ENCODE peak calls at places on chromosome 4, in eight cellular contexts. B, V, K, R, A, E, Q and O are unnamed samples.

GRCh38 chr4:173489514-173489913 is 40.5 kb downstream of the HAND2 start:
- DNase-seq in B (no peak), V (no peak), K (no peak), R (no peak), A (no peak), E (no peak), Q (no peak), O (no peak)

GRCh38 chr4:125728568-125728967 is 413.8 kb downstream of the FAT4 start:
- DNase-seq in B (no peak), V (no peak), K (peak), R (no peak), A (no peak), E (no peak), Q (no peak), O (no peak)

GRCh38 chr4:101458914-101459313 is 111.6 kb upstream of the PPP3CA start:
- DNase-seq in B (no peak), V (peak), K (no peak), R (no peak), A (no peak), E (no peak), Q (no peak), O (no peak)

GRCh38 chr4:140533951-140534480 is 10.0 kb downstream of the ELMOD2 start:
- DNase-seq in B (no peak), V (no peak), K (no peak), R (no peak), A (no peak), E (no peak), Q (no peak), O (no peak)

GRCh38 chr4:163544407-163545038 is 50.0 kb downstream of the TMA16 start:
- DNase-seq in B (no peak), V (peak), K (peak), R (peak), A (peak), E (no peak), Q (no peak), O (peak)

GRCh38 chr4:185227131-185227551 is 17.7 kb downstream of the SNX25 start:
- DNase-seq in B (no peak), V (peak), K (no peak), R (no peak), A (no peak), E (no peak), Q (no peak), O (no peak)

GRCh38 chr4:117560329-117560728 is 474.0 kb upstream of the NDST3 start:
- DNase-seq in B (no peak), V (peak), K (peak), R (no peak), A (no peak), E (no peak), Q (no peak), O (no peak)

GRCh38 chr4:155809835-155810234 is 51.0 kb downstream of the GUCY1B1 start:
- DNase-seq in B (no peak), V (peak), K (peak), R (no peak), A (no peak), E (no peak), Q (no peak), O (peak)

GRCh38 chr4:47704693-47705325 is 133.1 kb downstream of the CORIN start:
- DNase-seq in B (no peak), V (peak), K (peak), R (no peak), A (no peak), E (no peak), Q (no peak), O (no peak)

GRCh38 chr4:33262809-33263208 is 2542.6 kb downstream of the PCDH7 start:
- DNase-seq in B (no peak), V (no peak), K (no peak), R (no peak), A (no peak), E (no peak), Q (no peak), O (no peak)

GRCh38 chr4:5891563-5892320 is 1.1 kb downstream of the CRMP1 start:
- DNase-seq in B (no peak), V (no peak), K (no peak), R (no peak), A (no peak), E (no peak), Q (no peak), O (no peak)

GRCh38 chr4:158814207-158814606 is 45.4 kb downstream of the FNIP2 start:
- DNase-seq in B (no peak), V (no peak), K (no peak), R (no peak), A (no peak), E (no peak), Q (no peak), O (no peak)

GRCh38 chr4:79598214-79598613 is 190.2 kb upstream of the GK2 start:
- DNase-seq in B (no peak), V (no peak), K (no peak), R (no peak), A (no peak), E (no peak), Q (no peak), O (no peak)

GRCh38 chr4:165096776-165097175 is 15.9 kb downstream of the TMEM192 start:
- DNase-seq in B (no peak), V (peak), K (peak), R (no peak), A (no peak), E (no peak), Q (no peak), O (no peak)

GRCh38 chr4:181646864-181647263 is 596.3 kb upstream of the TENM3 start:
- DNase-seq in B (no peak), V (no peak), K (no peak), R (no peak), A (no peak), E (no peak), Q (no peak), O (no peak)

GRCh38 chr4:90733211-90733610 is 606.0 kb downstream of the CCSER1 start:
- DNase-seq in B (no peak), V (no peak), K (no peak), R (no peak), A (no peak), E (no peak), Q (no peak), O (no peak)

GRCh38 chr4:123826896-123827295 is 430.3 kb downstream of the SPRY1 start:
- DNase-seq in B (no peak), V (no peak), K (no peak), R (no peak), A (no peak), E (no peak), Q (no peak), O (no peak)

GRCh38 chr4:69546121-69546520 is 50.4 kb upstream of the UGT2B4 start:
- DNase-seq in B (no peak), V (peak), K (no peak), R (no peak), A (no peak), E (no peak), Q (no peak), O (no peak)
- TF ChIP-seq POLR2A in B (no peak), V (no peak), K (no peak), R (no peak), A (no peak), E (no peak), Q (no peak), O (no peak)

GRCh38 chr4:1871471-1872021 is 353 bp downstream of the NSD2 start:
- DNase-seq in B (no peak), V (peak), K (peak), R (no peak), A (peak), E (no peak), Q (no peak), O (no peak)

GRCh38 chr4:1868912-1869311 is 2.3 kb upstream of the NSD2 start:
- DNase-seq in B (no peak), V (no peak), K (no peak), R (no peak), A (no peak), E (no peak), Q (no peak), O (no peak)

GRCh38 chr4:1869530-1870327 is 1.5 kb upstream of the NSD2 start:
- DNase-seq in B (no peak), V (no peak), K (no peak), R (no peak), A (peak), E (no peak), Q (no peak), O (no peak)

GRCh38 chr4:1870328-1870577 is 940 bp upstream of the NSD2 start:
- DNase-seq in B (peak), V (peak), K (peak), R (peak), A (peak), E (peak), Q (peak), O (peak)

DNA sequence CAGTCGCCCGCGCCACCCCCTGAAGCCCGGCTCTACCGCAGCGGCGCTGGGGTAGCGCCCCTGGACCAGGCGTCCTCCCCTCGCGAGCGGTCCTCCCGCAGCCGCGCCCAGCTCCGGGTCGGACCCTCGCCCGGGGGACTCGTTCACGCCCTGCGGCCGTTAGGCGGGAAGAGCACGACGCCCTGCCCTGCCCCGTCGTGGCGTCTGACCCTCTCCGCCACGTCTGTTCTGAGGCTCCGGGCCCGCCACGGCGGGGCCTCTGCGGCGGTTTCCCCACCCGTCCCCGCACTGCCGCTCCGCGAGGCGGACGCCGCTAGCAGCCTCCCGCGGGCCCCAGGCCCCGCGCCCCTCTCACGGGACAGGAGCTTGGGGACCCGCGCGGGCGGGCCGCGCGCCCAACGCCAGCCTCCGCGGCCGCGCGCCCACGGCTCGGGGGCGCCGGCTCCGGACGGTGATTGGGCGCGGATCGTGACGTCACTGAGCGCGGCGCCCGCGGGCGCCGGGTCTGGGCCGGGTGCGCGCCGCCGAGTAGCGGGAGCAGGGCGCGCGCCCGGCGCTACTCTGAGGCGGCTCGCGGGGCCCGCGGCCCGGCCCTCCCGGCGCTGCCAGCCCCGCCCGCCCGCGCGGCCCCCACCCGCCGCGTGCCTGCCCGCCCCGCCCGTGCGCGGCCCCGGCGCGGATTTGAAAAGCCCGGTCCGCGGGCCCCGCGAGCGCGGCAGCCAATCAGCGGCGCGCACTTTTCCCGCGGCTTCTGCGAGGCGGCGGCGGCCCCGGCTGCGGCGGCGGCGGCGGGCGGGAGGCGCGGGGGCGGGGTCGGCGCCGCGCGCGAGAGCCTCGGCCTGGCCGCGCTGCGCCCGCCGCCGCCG is at the start of gene NSD2:
- DNase-seq in B (peak), V (peak), K (peak), R (peak), A (peak), E (peak), Q (no peak), O (peak)
- TF ChIP-seq POLR2A in B (peak), V (peak), K (peak), R (peak), A (peak), E (peak), Q (no peak), O (peak)

GRCh38 chr4:10093273-10093621 is 23.4 kb downstream of the WDR1 start:
- DNase-seq in B (no peak), V (no peak), K (no peak), R (no peak), A (no peak), E (no peak), Q (no peak), O (no peak)

GRCh38 chr4:10092481-10093272 is 23.9 kb downstream of the WDR1 start:
- DNase-seq in B (no peak), V (no peak), K (no peak), R (no peak), A (no peak), E (no peak), Q (no peak), O (no peak)

GRCh38 chr4:10095296-10095991 is 21.2 kb downstream of the WDR1 start:
- DNase-seq in B (no peak), V (peak), K (no peak), R (no peak), A (no peak), E (no peak), Q (no peak), O (no peak)

GRCh38 chr4:10094841-10095240 is 21.8 kb downstream of the WDR1 start:
- DNase-seq in B (no peak), V (no peak), K (no peak), R (no peak), A (no peak), E (no peak), Q (no peak), O (no peak)

GRCh38 chr4:10093801-10094552 is 22.6 kb downstream of the WDR1 start:
- DNase-seq in B (no peak), V (no peak), K (no peak), R (no peak), A (no peak), E (no peak), Q (no peak), O (no peak)
- TF ChIP-seq POLR2A in B (no peak), V (no peak), K (no peak), R (no peak), A (no peak), E (no peak), Q (no peak), O (peak)

DNA sequence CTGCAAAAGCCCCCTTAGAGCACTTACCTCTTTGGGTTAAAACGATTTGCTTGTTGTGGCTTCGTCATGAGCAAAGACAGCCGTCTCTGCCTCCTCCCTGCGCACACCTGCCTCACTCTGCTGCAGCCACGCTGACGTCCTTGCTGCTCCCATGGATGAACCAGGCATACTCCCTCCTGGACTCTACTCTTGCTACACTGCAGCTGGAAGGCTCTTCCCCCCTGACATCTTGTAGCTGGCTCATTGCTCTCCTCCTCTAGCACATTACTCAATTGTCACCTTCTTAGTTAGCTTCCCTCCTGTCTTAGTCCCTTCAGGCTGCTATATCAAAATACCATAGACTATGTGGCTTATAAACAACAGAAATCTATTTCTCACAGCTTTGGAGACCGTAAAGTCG is 59.3 kb downstream of the FAM114A1 start:
- DNase-seq in B (no peak), V (no peak), K (no peak), R (peak), A (no peak), E (no peak), Q (no peak), O (no peak)
- TF ChIP-seq POLR2A in B (no peak), V (no peak), K (no peak), R (no peak), A (no peak), E (no peak), Q (no peak), O (no peak)

GRCh38 chr4:15482346-15482745 is 12.7 kb downstream of the CC2D2A start:
- DNase-seq in B (no peak), V (no peak), K (no peak), R (no peak), A (no peak), E (no peak), Q (no peak), O (no peak)

GRCh38 chr4:15478724-15479088 is 9.0 kb downstream of the CC2D2A start:
- DNase-seq in B (no peak), V (no peak), K (no peak), R (no peak), A (no peak), E (no peak), Q (no peak), O (no peak)

GRCh38 chr4:15479913-15480185 is 10.2 kb downstream of the CC2D2A start:
- DNase-seq in B (no peak), V (no peak), K (no peak), R (no peak), A (no peak), E (no peak), Q (no peak), O (no peak)

GRCh38 chr4:15476396-15476795 is 6.7 kb downstream of the CC2D2A start:
- DNase-seq in B (no peak), V (no peak), K (no peak), R (no peak), A (no peak), E (no peak), Q (no peak), O (no peak)

GRCh38 chr4:15479089-15479912 is 9.6 kb downstream of the CC2D2A start:
- DNase-seq in B (no peak), V (peak), K (peak), R (peak), A (no peak), E (no peak), Q (no peak), O (no peak)
- TF ChIP-seq POLR2A in B (no peak), V (no peak), K (no peak), R (no peak), A (no peak), E (no peak), Q (no peak), O (no peak)

GRCh38 chr4:8198906-8199593 is at the start of gene SH3TC1:
- DNase-seq in B (peak), V (peak), K (peak), R (peak), A (peak), E (peak), Q (no peak), O (peak)

GRCh38 chr4:8202108-8202507 is 3.0 kb downstream of the SH3TC1 start:
- DNase-seq in B (no peak), V (no peak), K (no peak), R (peak), A (no peak), E (no peak), Q (no peak), O (no peak)

GRCh38 chr4:8201341-8201781 is 2.3 kb downstream of the SH3TC1 start:
- DNase-seq in B (no peak), V (peak), K (no peak), R (peak), A (no peak), E (no peak), Q (no peak), O (peak)

GRCh38 chr4:8199594-8200301 is 658 bp downstream of the SH3TC1 start:
- DNase-seq in B (no peak), V (no peak), K (no peak), R (peak), A (no peak), E (no peak), Q (no peak), O (no peak)

DNA sequence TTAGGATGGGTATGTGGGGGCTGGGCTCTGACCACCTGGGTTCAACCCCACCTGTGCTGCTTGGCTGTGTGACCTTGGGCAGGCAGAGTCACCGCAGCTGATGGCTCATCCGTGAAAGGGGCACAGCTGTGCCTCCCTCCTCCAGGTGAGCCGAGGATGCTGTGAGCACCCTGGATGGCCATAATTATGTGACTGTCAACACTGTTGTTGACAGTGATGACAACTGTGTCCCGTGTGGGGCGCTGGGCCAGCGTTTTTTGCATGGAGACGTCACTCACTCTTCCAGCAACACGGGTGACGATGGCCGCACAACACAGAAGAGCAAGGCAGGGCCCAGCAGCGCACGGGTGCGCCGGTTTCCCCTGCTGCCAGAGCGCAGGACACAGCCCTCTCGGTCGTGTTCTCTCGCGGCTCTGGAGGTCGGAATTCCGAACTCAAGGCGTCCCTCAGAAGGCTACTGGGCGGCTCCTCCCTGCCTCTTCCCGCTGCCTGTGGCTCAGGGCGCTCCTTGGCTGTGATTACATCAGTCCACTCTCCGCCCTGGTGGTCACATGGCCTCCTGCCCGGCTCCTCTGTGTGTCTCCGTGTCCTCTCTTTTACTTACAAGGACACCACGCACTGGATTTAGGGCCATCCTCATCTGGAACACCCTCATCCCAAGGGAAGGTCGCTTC is 1.3 kb downstream of the SH3TC1 start:
- DNase-seq in B (no peak), V (no peak), K (no peak), R (peak), A (no peak), E (peak), Q (no peak), O (no peak)
- TF ChIP-seq POLR2A in B (peak), V (no peak), K (no peak), R (peak), A (peak), E (no peak), Q (no peak), O (no peak)

DNA sequence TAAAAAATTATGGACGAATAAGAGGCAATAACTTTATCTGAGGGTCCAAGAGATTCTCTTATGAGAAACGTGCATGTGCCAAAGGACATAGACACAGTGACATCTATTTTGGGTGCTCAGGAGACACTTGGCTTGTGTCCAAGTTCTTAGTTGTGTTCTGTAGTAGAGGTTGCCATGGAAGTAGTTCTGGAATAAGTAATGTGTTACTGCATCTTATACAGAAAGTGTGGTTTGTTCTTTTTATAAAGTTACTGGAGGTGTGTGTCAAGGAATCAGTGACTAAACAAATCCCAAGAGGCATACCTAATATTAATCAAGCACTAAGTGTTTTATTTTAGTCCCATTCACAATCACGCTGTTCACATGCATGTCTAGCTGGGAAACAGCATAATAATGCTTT is 305.7 kb downstream of the ARHGAP24 start:
- DNase-seq in B (no peak), V (no peak), K (no peak), R (no peak), A (no peak), E (no peak), Q (no peak), O (no peak)
- TF ChIP-seq POLR2A in B (no peak), V (no peak), K (no peak), R (no peak), A (no peak), E (no peak), Q (no peak), O (no peak)

DNA sequence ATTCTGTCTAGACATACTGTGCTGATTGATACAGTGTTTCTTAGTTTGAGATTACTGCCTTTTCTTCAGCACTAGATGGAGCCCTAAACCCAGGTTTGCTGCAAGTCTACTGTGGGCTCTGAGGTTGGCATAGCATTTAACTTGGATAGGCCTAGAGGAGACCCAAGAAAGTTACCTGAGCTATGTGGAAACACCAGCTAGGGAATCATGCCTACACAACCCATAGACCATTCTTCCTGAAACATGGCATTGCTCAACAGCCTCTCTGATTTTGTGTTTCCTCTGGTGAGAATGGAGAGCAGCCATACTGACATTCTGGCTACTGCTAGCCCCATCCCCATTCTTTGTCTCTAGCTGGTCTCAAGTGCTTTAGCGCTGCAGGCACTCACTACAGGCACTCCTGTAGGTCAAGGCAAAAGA is 287.7 kb upstream of the PCDH18 start:
- DNase-seq in B (no peak), V (peak), K (peak), R (no peak), A (no peak), E (no peak), Q (no peak), O (peak)
- TF ChIP-seq POLR2A in B (no peak), V (no peak), K (no peak), R (no peak), A (no peak), E (no peak), Q (no peak), O (no peak)

GRCh38 chr4:128287159-128287870 is at the start of gene PGRMC2:
- DNase-seq in B (peak), V (no peak), K (peak), R (no peak), A (no peak), E (no peak), Q (no peak), O (no peak)
- TF ChIP-seq POLR2A in B (peak), V (peak), K (peak), R (no peak), A (peak), E (peak), Q (no peak), O (no peak)